ENCODE peak calls at places on chromosomes 1 and 21, in ten cellular contexts. O, T, D, V, F, B, Z, H, N and U are unnamed samples.

GRCh38 chr21:38774586-38775285 is 31.0 kb upstream of the ETS2 start:
- DNase-seq in O (no peak), T (no peak), D (no peak), V (peak), F (no peak), B (no peak), Z (no peak), H (no peak), N (no peak), U (no peak)

GRCh38 chr21:16536661-16537359 is 807.0 kb downstream of the USP25 start:
- DNase-seq in O (no peak), T (no peak), D (no peak), V (no peak), F (no peak), B (no peak), Z (no peak), H (no peak), N (no peak), U (no peak)

GRCh38 chr1:9238550-9238949 is 4.0 kb downstream of the H6PD start:
- DNase-seq in O (no peak), T (no peak), D (no peak), V (no peak), F (no peak), B (no peak), Z (no peak), H (no peak), N (no peak), U (no peak)

GRCh38 chr1:19153169-19153568 is 56.9 kb downstream of the UBR4 start:
- DNase-seq in O (no peak), T (no peak), D (no peak), V (no peak), F (no peak), B (no peak), Z (no peak), H (no peak), N (no peak), U (no peak)

GRCh38 chr1:1092890-1093609 is 18.9 kb upstream of the RNF223 start:
- DNase-seq in O (no peak), T (no peak), D (no peak), V (no peak), F (no peak), B (no peak), Z (no peak), H (no peak), N (no peak), U (no peak)

GRCh38 chr1:152411846-152412245 is 2.2 kb downstream of the CRNN start:
- DNase-seq in O (no peak), T (no peak), D (no peak), V (no peak), F (no peak), B (no peak), Z (no peak), H (no peak), N (no peak), U (no peak)

GRCh38 chr1:155929057-155929456 is 5.2 kb downstream of the KHDC4 start:
- DNase-seq in O (no peak), T (no peak), D (no peak), V (no peak), F (no peak), B (no peak), Z (no peak), H (no peak), N (no peak), U (no peak)

GRCh38 chr1:175373786-175374623 is 181.4 kb upstream of the KIAA0040 start:
- DNase-seq in O (peak), T (no peak), D (no peak), V (no peak), F (peak), B (no peak), Z (peak), H (peak), N (no peak), U (peak)

GRCh38 chr1:244302889-244303609 is 148.7 kb downstream of the ADSS2 start:
- DNase-seq in O (no peak), T (no peak), D (peak), V (no peak), F (no peak), B (no peak), Z (peak), H (no peak), N (no peak), U (no peak)

GRCh38 chr1:9068971-9069323 is 488 bp downstream of the SLC2A5 start:
- DNase-seq in O (no peak), T (no peak), D (no peak), V (no peak), F (no peak), B (no peak), Z (no peak), H (no peak), N (no peak), U (peak)

GRCh38 chr1:213110349-213111300 is 59.6 kb downstream of the RPS6KC1 start:
- DNase-seq in O (no peak), T (no peak), D (no peak), V (no peak), F (no peak), B (no peak), Z (no peak), H (no peak), N (no peak), U (peak)

GRCh38 chr1:205001101-205001620 is 41.9 kb upstream of the CNTN2 start:
- DNase-seq in O (no peak), T (no peak), D (no peak), V (no peak), F (no peak), B (no peak), Z (no peak), H (no peak), N (no peak), U (no peak)

GRCh38 chr1:231065510-231066241 is 25.6 kb upstream of the FAM89A start:
- DNase-seq in O (no peak), T (no peak), D (no peak), V (no peak), F (no peak), B (no peak), Z (no peak), H (no peak), N (no peak), U (no peak)

GRCh38 chr1:245717611-245718010 is 562.8 kb downstream of the KIF26B start:
- DNase-seq in O (no peak), T (no peak), D (no peak), V (no peak), F (no peak), B (no peak), Z (no peak), H (no peak), N (no peak), U (no peak)

GRCh38 chr1:234870020-234870378 is 258.6 kb downstream of the TOMM20 start:
- DNase-seq in O (no peak), T (no peak), D (no peak), V (no peak), F (no peak), B (no peak), Z (no peak), H (no peak), N (no peak), U (no peak)

GRCh38 chr1:171457412-171457811 is 27.9 kb upstream of the PRRC2C start:
- DNase-seq in O (no peak), T (no peak), D (no peak), V (no peak), F (no peak), B (no peak), Z (no peak), H (no peak), N (no peak), U (no peak)

GRCh38 chr1:187985897-187986654 is 1157.3 kb downstream of the PLA2G4A start:
- DNase-seq in O (no peak), T (no peak), D (no peak), V (no peak), F (no peak), B (no peak), Z (no peak), H (no peak), N (no peak), U (peak)

GRCh38 chr1:67535474-67535873 is 105.3 kb upstream of the SERBP1 start:
- DNase-seq in O (peak), T (peak), D (peak), V (peak), F (peak), B (peak), Z (peak), H (peak), N (no peak), U (peak)

GRCh38 chr1:39895731-39896480 is 5.8 kb downstream of the MYCL start:
- DNase-seq in O (no peak), T (no peak), D (no peak), V (no peak), F (no peak), B (no peak), Z (no peak), H (no peak), N (no peak), U (no peak)

GRCh38 chr1:41357451-41358151 is 3.6 kb upstream of the FOXO6 start:
- DNase-seq in O (no peak), T (peak), D (no peak), V (no peak), F (no peak), B (no peak), Z (peak), H (no peak), N (no peak), U (no peak)

GRCh38 chr1:29387210-29387609 is 150.9 kb downstream of the PTPRU start:
- DNase-seq in O (no peak), T (no peak), D (no peak), V (no peak), F (no peak), B (no peak), Z (no peak), H (no peak), N (no peak), U (no peak)

GRCh38 chr1:115469703-115470476 is 131.8 kb upstream of the NGF start:
- DNase-seq in O (peak), T (peak), D (peak), V (no peak), F (peak), B (no peak), Z (peak), H (peak), N (no peak), U (peak)

GRCh38 chr1:200302893-200303250 is 107.0 kb downstream of the ZNF281 start:
- DNase-seq in O (no peak), T (no peak), D (peak), V (no peak), F (peak), B (no peak), Z (no peak), H (peak), N (no peak), U (no peak)

GRCh38 chr1:15100369-15101111 is 53.0 kb upstream of the TMEM51 start:
- DNase-seq in O (peak), T (peak), D (peak), V (no peak), F (peak), B (no peak), Z (peak), H (peak), N (peak), U (peak)

GRCh38 chr1:177219458-177220390 is 49.0 kb downstream of the BRINP2 start:
- DNase-seq in O (no peak), T (no peak), D (no peak), V (no peak), F (no peak), B (no peak), Z (peak), H (no peak), N (no peak), U (no peak)

GRCh38 chr1:151820940-151821339 is 10.7 kb downstream of the RORC start:
- DNase-seq in O (no peak), T (no peak), D (peak), V (no peak), F (peak), B (no peak), Z (no peak), H (no peak), N (no peak), U (no peak)

GRCh38 chr1:32489774-32490454 is 25.0 kb downstream of the ZBTB8B start:
- DNase-seq in O (no peak), T (no peak), D (no peak), V (no peak), F (no peak), B (no peak), Z (no peak), H (no peak), N (no peak), U (no peak)

GRCh38 chr1:198162091-198162767 is 5.4 kb downstream of the NEK7 start:
- DNase-seq in O (no peak), T (no peak), D (no peak), V (no peak), F (no peak), B (no peak), Z (peak), H (no peak), N (no peak), U (peak)

GRCh38 chr21:45630876-45631275 is 12.6 kb upstream of the PCBP3 start:
- DNase-seq in O (no peak), T (no peak), D (no peak), V (no peak), F (no peak), B (no peak), Z (no peak), H (no peak), N (no peak), U (no peak)

GRCh38 chr1:31755197-31755611 is 8.9 kb downstream of the ADGRB2 start:
- DNase-seq in O (no peak), T (peak), D (peak), V (no peak), F (no peak), B (no peak), Z (no peak), H (no peak), N (no peak), U (no peak)

DNA sequence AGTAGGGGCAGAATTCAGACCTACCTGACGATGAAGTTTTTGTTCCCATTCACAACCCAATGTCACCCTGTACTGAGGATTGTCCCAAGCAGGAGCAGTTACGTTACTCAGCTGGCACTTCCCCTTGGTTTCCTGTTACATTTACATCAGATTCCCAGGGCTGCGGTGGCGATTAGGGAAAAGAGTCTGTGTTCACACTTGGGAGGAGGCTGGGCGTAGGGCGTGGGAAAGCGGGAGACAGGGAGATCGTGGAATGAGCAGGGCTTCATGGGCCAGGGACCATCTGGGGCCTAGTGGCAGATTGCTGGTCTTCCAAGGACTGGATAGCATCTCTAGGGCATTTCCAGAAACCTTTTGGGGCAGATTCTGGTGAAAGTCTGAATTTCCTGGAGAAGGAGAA is 39.0 kb downstream of the TBX19 start:
- DNase-seq in O (no peak), T (no peak), D (no peak), V (no peak), F (no peak), B (no peak), Z (no peak), H (no peak), N (no peak), U (no peak)
- TF ChIP-seq CTCF in O (no peak), T (no peak), D (no peak), V (no peak), F (no peak), B (no peak), Z (no peak), H (no peak), N (no peak), U (no peak)

DNA sequence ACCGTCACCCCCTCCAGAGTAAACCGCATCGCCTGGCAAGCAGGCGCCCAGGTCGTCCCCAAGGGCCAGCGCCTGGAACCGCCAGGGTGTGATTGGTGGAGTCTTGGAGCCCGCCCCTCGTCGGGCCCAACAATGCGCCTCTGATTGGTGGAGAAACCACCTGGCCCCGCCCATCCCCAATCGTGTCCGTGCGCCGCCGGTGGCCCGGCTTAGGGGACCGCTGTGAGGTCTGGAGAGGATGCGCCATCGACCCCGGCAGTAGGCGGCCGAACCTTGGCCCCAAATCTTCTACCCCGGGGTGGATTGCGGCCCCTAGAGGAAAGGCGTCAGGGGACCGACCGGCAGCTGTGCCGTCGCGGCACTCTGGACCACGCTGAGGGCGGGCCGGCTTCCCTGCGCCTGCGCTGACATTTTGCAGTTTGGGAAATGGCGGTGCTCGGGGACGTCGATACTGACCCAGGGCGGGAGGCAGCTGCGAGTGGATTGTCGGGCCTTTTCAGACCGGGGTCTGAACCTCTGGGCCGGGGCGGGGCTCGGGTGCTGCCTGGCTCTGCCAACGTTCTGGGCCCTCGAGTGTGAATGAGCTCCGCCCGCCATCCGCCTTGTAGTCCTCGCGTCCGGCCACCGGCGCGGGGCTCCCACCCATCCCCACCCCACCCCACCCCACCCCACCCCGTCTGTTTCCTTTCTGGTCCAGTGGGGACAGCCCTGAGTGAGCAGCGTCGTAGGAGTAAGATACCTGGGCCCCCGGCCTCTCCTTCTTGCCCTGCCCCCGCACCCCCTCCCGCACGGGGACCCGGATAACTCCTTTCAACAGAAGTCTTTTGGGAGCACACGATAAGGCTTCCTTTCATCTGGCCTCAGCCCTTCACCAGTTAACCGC is 34.2 kb downstream of the SLC2A1 start:
- DNase-seq in O (peak), T (peak), D (peak), V (peak), F (peak), B (peak), Z (peak), H (peak), N (peak), U (peak)
- TF ChIP-seq CTCF in O (peak), T (peak), D (peak), V (no peak), F (no peak), B (no peak), Z (no peak), H (peak), N (no peak), U (no peak)

DNA sequence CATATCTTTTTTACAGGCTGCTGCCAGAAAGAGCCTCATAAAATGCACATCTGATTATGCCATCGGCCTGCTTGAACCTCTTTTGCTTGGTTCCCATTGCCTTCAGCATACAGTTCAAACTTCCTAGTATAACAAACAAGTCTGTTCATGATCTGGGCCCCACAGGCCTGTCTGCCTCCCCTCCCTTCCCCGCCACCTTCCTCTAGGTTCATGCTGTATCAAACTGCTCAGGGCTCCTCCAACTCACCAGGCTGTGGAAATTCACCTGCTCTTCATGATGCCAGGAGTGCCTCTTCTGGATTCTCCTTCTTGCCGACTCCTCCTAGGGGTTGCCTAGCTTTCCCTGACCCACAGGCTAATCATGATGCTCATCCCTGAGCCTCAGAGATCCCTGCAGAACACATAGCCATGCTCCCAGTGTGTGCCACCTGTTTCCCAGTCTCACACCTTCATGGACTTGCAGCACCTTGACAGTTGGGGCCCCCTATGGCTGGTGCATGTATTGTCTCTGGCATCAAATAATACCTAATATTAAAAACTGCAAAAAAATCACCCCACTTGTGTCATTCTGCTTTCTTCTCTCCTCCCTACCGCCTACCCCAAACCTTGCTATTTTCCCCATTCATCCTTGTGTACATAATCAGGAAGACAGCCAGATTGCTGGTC is 33.7 kb upstream of the CD2 start:
- DNase-seq in O (no peak), T (no peak), D (no peak), V (peak), F (no peak), B (no peak), Z (no peak), H (no peak), N (no peak), U (no peak)
- TF ChIP-seq CTCF in O (no peak), T (no peak), D (no peak), V (no peak), F (no peak), B (no peak), Z (no peak), H (no peak), N (no peak), U (no peak)

GRCh38 chr1:161197560-161198205 is 1.2 kb downstream of the ADAMTS4 start:
- DNase-seq in O (no peak), T (no peak), D (no peak), V (no peak), F (no peak), B (no peak), Z (no peak), H (no peak), N (no peak), U (no peak)

GRCh38 chr1:161196521-161197451 is 2.1 kb downstream of the ADAMTS4 start:
- DNase-seq in O (no peak), T (peak), D (no peak), V (no peak), F (no peak), B (peak), Z (no peak), H (no peak), N (no peak), U (no peak)

GRCh38 chr1:161199506-161200119 is 759 bp upstream of the ADAMTS4 start:
- DNase-seq in O (no peak), T (no peak), D (no peak), V (no peak), F (no peak), B (no peak), Z (no peak), H (no peak), N (no peak), U (no peak)

GRCh38 chr1:161198877-161199431 is at the start of gene ADAMTS4:
- DNase-seq in O (no peak), T (peak), D (no peak), V (peak), F (peak), B (peak), Z (peak), H (peak), N (no peak), U (no peak)

GRCh38 chr1:161198206-161198876 is 513 bp downstream of the ADAMTS4 start:
- DNase-seq in O (peak), T (peak), D (no peak), V (peak), F (no peak), B (no peak), Z (no peak), H (no peak), N (no peak), U (no peak)
- TF ChIP-seq CTCF in O (no peak), T (no peak), D (no peak), V (no peak), F (no peak), B (peak), Z (no peak), H (no peak), N (no peak), U (no peak)

GRCh38 chr1:25054526-25054925 is 124.5 kb upstream of the RUNX3 start:
- DNase-seq in O (no peak), T (no peak), D (no peak), V (no peak), F (no peak), B (no peak), Z (no peak), H (no peak), N (no peak), U (no peak)

GRCh38 chr1:25055045-25055780 is 125.1 kb upstream of the RUNX3 start:
- DNase-seq in O (no peak), T (no peak), D (no peak), V (no peak), F (no peak), B (no peak), Z (no peak), H (no peak), N (no peak), U (no peak)

GRCh38 chr1:25056536-25056935 is 126.5 kb upstream of the RUNX3 start:
- DNase-seq in O (no peak), T (no peak), D (no peak), V (no peak), F (no peak), B (no peak), Z (no peak), H (no peak), N (no peak), U (no peak)

GRCh38 chr1:25055961-25056360 is 125.9 kb upstream of the RUNX3 start:
- DNase-seq in O (no peak), T (no peak), D (no peak), V (no peak), F (no peak), B (no peak), Z (no peak), H (no peak), N (no peak), U (no peak)

DNA sequence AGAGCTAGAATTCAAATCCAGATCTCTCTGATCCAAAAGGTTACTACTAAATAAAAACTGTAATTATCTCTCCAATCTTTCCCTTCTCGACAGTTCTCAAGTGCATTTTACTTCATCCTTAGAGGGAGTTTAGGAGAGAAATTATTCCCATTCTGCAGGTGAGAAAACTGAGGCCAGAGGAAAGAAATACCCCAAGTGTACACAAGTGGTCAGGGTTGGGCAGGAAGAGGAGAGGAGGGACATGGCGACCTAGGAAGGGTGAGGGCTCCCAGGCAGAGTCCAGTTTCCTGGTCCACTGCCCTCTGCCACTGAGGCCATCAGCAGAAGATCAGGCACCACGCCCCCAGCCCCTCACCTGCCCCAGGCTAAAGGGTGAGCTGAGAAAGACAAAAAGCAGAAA is 127.1 kb upstream of the RUNX3 start:
- DNase-seq in O (no peak), T (no peak), D (no peak), V (no peak), F (no peak), B (no peak), Z (no peak), H (no peak), N (no peak), U (no peak)
- TF ChIP-seq CTCF in O (no peak), T (no peak), D (no peak), V (no peak), F (no peak), B (no peak), Z (no peak), H (no peak), N (no peak), U (no peak)